ENCODE peak calls at places on chromosomes 13 and 19, in four cellular contexts. U, C, A and Q are unnamed samples.

GRCh38 chr13:40485611-40486517 is 180.6 kb downstream of the FOXO1 start:
- DNase-seq in U (no peak), C (no peak), A (peak), Q (no peak)

GRCh38 chr19:2806736-2807378 is 12.8 kb upstream of the ZNF554 start:
- DNase-seq in U (no peak), C (no peak), A (no peak), Q (no peak)

GRCh38 chr13:112629161-112629560 is 41.2 kb upstream of the TUBGCP3 start:
- DNase-seq in U (no peak), C (no peak), A (no peak), Q (no peak)

GRCh38 chr13:33937373-33938087 is 119.6 kb downstream of the RFC3 start:
- DNase-seq in U (no peak), C (no peak), A (no peak), Q (no peak)

GRCh38 chr19:55355213-55355821 is 798 bp upstream of the COX6B2 start:
- DNase-seq in U (no peak), C (no peak), A (no peak), Q (no peak)

GRCh38 chr13:44561352-44561751 is 14.8 kb downstream of the TSC22D1 start:
- DNase-seq in U (no peak), C (no peak), A (no peak), Q (no peak)

GRCh38 chr13:83498486-83499190 is 383.6 kb downstream of the SLITRK1 start:
- DNase-seq in U (peak), C (peak), A (no peak), Q (no peak)

GRCh38 chr13:53821632-53822031 is 793.0 kb downstream of the OLFM4 start:
- DNase-seq in U (no peak), C (no peak), A (no peak), Q (no peak)

GRCh38 chr19:14536926-14537692 is 7.7 kb downstream of the TECR start:
- DNase-seq in U (no peak), C (peak), A (no peak), Q (peak)

GRCh38 chr19:18291590-18292459 is 10.4 kb upstream of the JUND start:
- DNase-seq in U (peak), C (peak), A (peak), Q (peak)

GRCh38 chr19:33399081-33399744 is 25.7 kb downstream of the CEBPG start:
- DNase-seq in U (no peak), C (no peak), A (no peak), Q (no peak)

GRCh38 chr19:54388001-54388802 is 23.5 kb upstream of the LAIR1 start:
- DNase-seq in U (no peak), C (no peak), A (peak), Q (no peak)

GRCh38 chr19:38277969-38278680 is 13.8 kb downstream of the SPINT2 start:
- DNase-seq in U (peak), C (peak), A (no peak), Q (no peak)

GRCh38 chr13:59112375-59112774 is 1051.4 kb downstream of the DIAPH3 start:
- DNase-seq in U (peak), C (peak), A (no peak), Q (no peak)

GRCh38 chr19:42323852-42324654 is 1.4 kb upstream of the MEGF8 start:
- DNase-seq in U (no peak), C (no peak), A (peak), Q (peak)

GRCh38 chr13:45198041-45198440 is 2.8 kb downstream of the KCTD4 start:
- DNase-seq in U (peak), C (no peak), A (no peak), Q (no peak)

GRCh38 chr13:66106246-66106645 is 1123.9 kb downstream of the PCDH9 start:
- DNase-seq in U (no peak), C (no peak), A (no peak), Q (no peak)

GRCh38 chr13:94112227-94112626 is 367.3 kb downstream of the DCT start:
- DNase-seq in U (peak), C (peak), A (no peak), Q (no peak)

GRCh38 chr13:70932511-70932910 is 824.3 kb upstream of the KLHL1 start:
- DNase-seq in U (no peak), C (no peak), A (no peak), Q (no peak)

GRCh38 chr19:3494051-3494450 is 6.4 kb downstream of the DOHH start:
- DNase-seq in U (no peak), C (no peak), A (no peak), Q (no peak)

GRCh38 chr13:51444922-51445321 is 7.9 kb downstream of the INTS6 start:
- DNase-seq in U (peak), C (peak), A (peak), Q (no peak)

GRCh38 chr13:75368167-75368566 is 113.8 kb downstream of the TBC1D4 start:
- DNase-seq in U (peak), C (peak), A (no peak), Q (no peak)

GRCh38 chr13:110409581-110409992 is 102.5 kb downstream of the COL4A2 start:
- DNase-seq in U (peak), C (no peak), A (no peak), Q (no peak)

GRCh38 chr19:4889034-4889825 is 13.5 kb downstream of the ARRDC5 start:
- DNase-seq in U (peak), C (peak), A (no peak), Q (no peak)

GRCh38 chr13:106468207-106468606 is 67.3 kb downstream of the EFNB2 start:
- DNase-seq in U (no peak), C (no peak), A (no peak), Q (no peak)

GRCh38 chr19:29283366-29283765 is 70.4 kb upstream of the UQCRFS1 start:
- DNase-seq in U (no peak), C (no peak), A (no peak), Q (peak)

GRCh38 chr13:38686635-38687245 is at the start of gene FREM2:
- DNase-seq in U (no peak), C (no peak), A (no peak), Q (peak)

GRCh38 chr19:18460900-18461299 is 23.0 kb upstream of the ISYNA1 start:
- DNase-seq in U (no peak), C (no peak), A (no peak), Q (no peak)

GRCh38 chr13:112990783-112991182 is 21.8 kb downstream of the MCF2L start:
- DNase-seq in U (no peak), C (no peak), A (no peak), Q (peak)

GRCh38 chr19:2550431-2551171 is 74.7 kb downstream of the GADD45B start:
- DNase-seq in U (no peak), C (peak), A (no peak), Q (no peak)

GRCh38 chr13:95784161-95784880 is 107.4 kb downstream of the DNAJC3 start:
- DNase-seq in U (peak), C (peak), A (no peak), Q (no peak)

GRCh38 chr13:83498045-83498444 is 384.2 kb downstream of the SLITRK1 start:
- DNase-seq in U (no peak), C (no peak), A (no peak), Q (no peak)

GRCh38 chr19:17489392-17490030 is 19.2 kb downstream of the SLC27A1 start:
- DNase-seq in U (no peak), C (no peak), A (no peak), Q (no peak)

GRCh38 chr13:86464193-86464592 is 665.0 kb upstream of the SLITRK6 start:
- DNase-seq in U (no peak), C (no peak), A (no peak), Q (no peak)

GRCh38 chr13:32150239-32150638 is 118.7 kb downstream of the FRY start:
- DNase-seq in U (peak), C (peak), A (no peak), Q (no peak)

GRCh38 chr13:39688278-39688677 is 32.8 kb downstream of the COG6 start:
- DNase-seq in U (no peak), C (no peak), A (no peak), Q (no peak)

GRCh38 chr19:3698386-3698950 is 1.8 kb downstream of the PIP5K1C start:
- DNase-seq in U (peak), C (no peak), A (no peak), Q (no peak)

GRCh38 chr13:51849145-51850101 is 4.4 kb upstream of the TMEM272 start:
- DNase-seq in U (peak), C (no peak), A (peak), Q (no peak)

GRCh38 chr13:21009036-21009435 is 52.4 kb downstream of the LATS2 start:
- DNase-seq in U (no peak), C (no peak), A (no peak), Q (no peak)

GRCh38 chr19:7926021-7926726 is at the start of gene CTXN1:
- DNase-seq in U (no peak), C (peak), A (peak), Q (peak)

DNA sequence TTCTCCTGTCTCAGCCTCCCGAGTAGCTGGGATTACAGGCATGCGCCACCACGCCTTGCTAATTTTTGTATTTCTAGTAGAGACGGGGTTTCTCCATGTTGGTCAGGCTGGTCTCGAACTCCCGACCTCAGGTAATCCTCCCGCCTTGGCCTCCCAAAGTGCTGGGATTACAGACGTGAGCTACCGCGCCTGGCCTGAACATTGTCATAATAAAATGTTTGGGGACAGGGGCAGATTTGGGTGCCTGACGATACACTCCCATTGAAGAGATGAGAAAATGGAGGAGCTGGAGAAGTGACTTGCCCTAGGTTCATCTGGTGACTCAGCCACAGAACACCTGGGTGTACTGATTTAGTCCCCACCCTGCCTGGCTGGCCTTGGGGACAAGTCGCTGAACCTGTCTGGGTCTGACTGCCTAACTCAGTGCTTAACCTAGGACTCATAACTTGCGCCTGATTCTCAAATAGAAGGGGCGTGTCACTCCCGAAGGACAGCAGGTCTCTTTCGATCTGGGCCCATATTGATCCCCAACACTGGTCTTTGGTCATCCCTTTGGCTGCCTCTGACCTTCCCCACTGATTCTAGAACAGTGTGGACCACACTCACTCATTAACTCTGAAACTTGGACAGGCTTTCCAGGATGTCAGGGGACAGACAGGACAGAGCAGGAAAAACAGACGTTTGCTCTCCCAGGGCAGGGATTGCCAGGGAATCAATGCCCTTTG is 7.6 kb upstream of the BICRA start:
- DNase-seq in U (no peak), C (no peak), A (no peak), Q (peak)
- H3K4me3 ChIP-seq in U (no peak), C (peak), A (peak), Q (peak)

GRCh38 chr19:11674067-11674492 is 64.7 kb downstream of the ZNF823 start:
- DNase-seq in U (no peak), C (no peak), A (no peak), Q (no peak)
- H3K4me3 ChIP-seq in U (peak), C (peak), A (no peak), Q (peak)

DNA sequence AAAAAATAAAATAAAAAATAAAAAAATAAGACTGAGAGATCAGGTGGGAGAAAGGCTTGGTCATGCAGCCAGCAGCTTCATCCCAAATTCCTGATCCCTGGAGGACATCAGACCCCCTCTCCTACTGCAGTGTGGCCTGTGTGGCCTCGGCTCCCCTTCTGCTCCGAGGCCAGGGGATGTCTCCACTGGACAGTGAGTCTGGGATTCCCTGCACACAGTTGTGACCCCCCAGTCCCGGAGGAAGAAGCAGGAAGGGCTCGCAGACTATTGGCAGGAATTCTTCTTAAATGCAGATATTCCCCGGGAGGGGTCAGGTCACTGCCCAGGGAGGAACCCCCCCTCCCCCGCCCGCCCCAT is 41.9 kb downstream of the ZNF627 start:
- DNase-seq in U (no peak), C (no peak), A (no peak), Q (no peak)
- H3K4me3 ChIP-seq in U (no peak), C (no peak), A (no peak), Q (peak)

DNA sequence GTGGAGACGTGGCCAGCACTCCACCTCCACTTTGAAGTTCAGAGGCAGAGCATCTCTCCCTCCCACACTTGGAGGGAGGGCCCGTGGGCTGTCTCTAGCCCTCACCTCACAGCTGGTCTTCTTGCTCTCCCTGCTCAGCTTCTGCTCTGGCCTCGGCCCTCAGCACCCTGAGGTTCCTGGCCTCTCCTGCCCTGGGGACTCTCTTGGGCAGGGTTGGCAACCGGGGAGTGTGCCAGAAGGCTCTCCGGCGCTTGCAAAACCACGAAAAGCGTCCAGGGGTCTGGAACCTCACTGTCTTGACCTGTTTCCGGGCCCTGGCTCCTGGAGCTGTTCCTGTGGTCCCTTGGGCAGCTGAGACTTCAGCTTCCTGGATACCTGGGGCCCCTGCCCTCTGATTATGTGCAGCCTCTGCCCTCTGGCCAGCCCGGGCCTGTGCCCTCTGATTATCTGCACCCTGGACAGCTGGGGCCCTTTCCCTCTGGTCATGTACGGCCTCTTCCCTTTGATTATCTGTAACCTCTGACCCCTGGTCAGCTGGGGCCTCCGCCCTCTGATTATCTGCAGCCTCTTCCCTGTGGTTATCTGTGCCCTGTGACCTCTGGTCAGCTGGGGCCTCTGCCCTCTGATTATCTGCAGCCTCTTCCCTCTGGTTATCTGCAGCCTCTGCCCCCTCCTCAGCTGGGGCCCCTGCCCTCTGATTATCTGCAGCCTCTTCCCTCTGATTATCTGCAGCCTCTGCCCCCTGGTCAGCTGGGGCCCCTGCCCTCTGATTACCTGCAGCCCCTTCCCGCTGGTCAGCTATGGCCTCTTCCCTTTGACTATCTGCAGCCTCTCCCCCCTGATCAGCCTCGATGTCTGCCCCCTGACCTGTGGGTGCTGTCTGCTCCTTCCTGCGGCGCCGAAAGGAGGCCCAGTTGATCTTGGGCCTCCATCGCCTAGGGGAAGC is 2.0 kb downstream of the CCDC8 start:
- DNase-seq in U (no peak), C (no peak), A (no peak), Q (no peak)
- H3K4me3 ChIP-seq in U (peak), C (peak), A (no peak), Q (peak)